ENCODE peak calls at places on chromosomes 7 and 10, in nine cellular contexts. One of them, this sample, is unnamed.

GRCh38 chr7:68511281-68511680 is 1087.0 kb upstream of the AUTS2 start:
- DNase-seq in HCT116: no peak
- DNase-seq in hepatocyte: no peak
- DNase-seq in neural progenitor cell: peak; percentile 87
- DNase-seq in OCI-LY7: no peak
- DNase-seq in GM23248: no peak
- DNase-seq in SK-N-SH: peak; percentile 59
- DNase-seq in PC-3: no peak
- DNase-seq in MM.1S: no peak
- DNase-seq in this sample: no peak

GRCh38 chr7:11648980-11649379 is 183.0 kb downstream of the THSD7A start:
- DNase-seq in HCT116: no peak
- DNase-seq in hepatocyte: no peak
- DNase-seq in neural progenitor cell: no peak
- DNase-seq in OCI-LY7: no peak
- DNase-seq in GM23248: no peak
- DNase-seq in SK-N-SH: no peak
- DNase-seq in PC-3: no peak
- DNase-seq in MM.1S: no peak
- DNase-seq in this sample: no peak

GRCh38 chr7:99997545-99998137 is 17.8 kb upstream of the ZKSCAN1 start:
- DNase-seq in HCT116: no peak
- DNase-seq in hepatocyte: peak; percentile 59
- DNase-seq in neural progenitor cell: peak; percentile 40
- DNase-seq in OCI-LY7: no peak
- DNase-seq in GM23248: peak; percentile 54
- DNase-seq in SK-N-SH: peak; percentile 82
- DNase-seq in PC-3: no peak
- DNase-seq in MM.1S: peak; percentile 10
- DNase-seq in this sample: peak; percentile 76

GRCh38 chr10:37490266-37490665 is 364.9 kb downstream of the ANKRD30A start:
- DNase-seq in HCT116: no peak
- DNase-seq in hepatocyte: no peak
- DNase-seq in neural progenitor cell: no peak
- DNase-seq in OCI-LY7: no peak
- DNase-seq in GM23248: no peak
- DNase-seq in SK-N-SH: no peak
- DNase-seq in PC-3: peak; percentile 67
- DNase-seq in MM.1S: no peak
- DNase-seq in this sample: no peak

GRCh38 chr10:93435621-93436385 is 46.3 kb downstream of the MYOF start:
- DNase-seq in HCT116: no peak
- DNase-seq in hepatocyte: peak; percentile 44
- DNase-seq in neural progenitor cell: peak; percentile 83
- DNase-seq in OCI-LY7: no peak
- DNase-seq in GM23248: peak; percentile 55
- DNase-seq in SK-N-SH: no peak
- DNase-seq in PC-3: no peak
- DNase-seq in MM.1S: no peak
- DNase-seq in this sample: peak; percentile 79

GRCh38 chr10:12165992-12166775 is 29.5 kb downstream of the NUDT5 start:
- DNase-seq in HCT116: no peak
- DNase-seq in hepatocyte: no peak
- DNase-seq in neural progenitor cell: no peak
- DNase-seq in OCI-LY7: no peak
- DNase-seq in GM23248: no peak
- DNase-seq in SK-N-SH: peak; percentile 71
- DNase-seq in PC-3: no peak
- DNase-seq in MM.1S: no peak
- DNase-seq in this sample: no peak

GRCh38 chr10:80081026-80081425 is 2.6 kb downstream of the TMEM254 start:
- DNase-seq in HCT116: no peak
- DNase-seq in hepatocyte: no peak
- DNase-seq in neural progenitor cell: peak; percentile 3
- DNase-seq in OCI-LY7: no peak
- DNase-seq in GM23248: no peak
- DNase-seq in SK-N-SH: no peak
- DNase-seq in PC-3: no peak
- DNase-seq in MM.1S: no peak
- DNase-seq in this sample: no peak

GRCh38 chr10:36324831-36325230 is 682.7 kb upstream of the FZD8 start:
- DNase-seq in HCT116: no peak
- DNase-seq in hepatocyte: no peak
- DNase-seq in neural progenitor cell: no peak
- DNase-seq in OCI-LY7: no peak
- DNase-seq in GM23248: no peak
- DNase-seq in SK-N-SH: no peak
- DNase-seq in PC-3: peak; percentile 89
- DNase-seq in MM.1S: no peak
- DNase-seq in this sample: no peak

GRCh38 chr10:125797999-125798662 is 22.5 kb upstream of the MMP21 start:
- DNase-seq in HCT116: no peak
- DNase-seq in hepatocyte: no peak
- DNase-seq in neural progenitor cell: no peak
- DNase-seq in OCI-LY7: peak; percentile 23
- DNase-seq in GM23248: no peak
- DNase-seq in SK-N-SH: no peak
- DNase-seq in PC-3: no peak
- DNase-seq in MM.1S: peak; percentile 28
- DNase-seq in this sample: no peak

GRCh38 chr7:50348469-50349162 is 44.1 kb downstream of the IKZF1 start:
- DNase-seq in HCT116: no peak
- DNase-seq in hepatocyte: no peak
- DNase-seq in neural progenitor cell: no peak
- DNase-seq in OCI-LY7: no peak
- DNase-seq in GM23248: no peak
- DNase-seq in SK-N-SH: no peak
- DNase-seq in PC-3: no peak
- DNase-seq in MM.1S: no peak
- DNase-seq in this sample: no peak

GRCh38 chr7:19378340-19378704 is 233.1 kb upstream of the FERD3L start:
- DNase-seq in HCT116: no peak
- DNase-seq in hepatocyte: no peak
- DNase-seq in neural progenitor cell: no peak
- DNase-seq in OCI-LY7: no peak
- DNase-seq in GM23248: no peak
- DNase-seq in SK-N-SH: no peak
- DNase-seq in PC-3: no peak
- DNase-seq in MM.1S: no peak
- DNase-seq in this sample: no peak

GRCh38 chr10:24721254-24722106 is 2.2 kb downstream of the ARHGAP21 start:
- DNase-seq in HCT116: no peak
- DNase-seq in hepatocyte: peak; percentile 47
- DNase-seq in neural progenitor cell: peak; percentile 54
- DNase-seq in OCI-LY7: no peak
- DNase-seq in GM23248: peak; percentile 53
- DNase-seq in SK-N-SH: peak; percentile 34
- DNase-seq in PC-3: peak; percentile 38
- DNase-seq in MM.1S: no peak
- DNase-seq in this sample: peak; percentile 59

GRCh38 chr7:95881597-95881996 is 109.2 kb downstream of the DYNC1I1 start:
- DNase-seq in HCT116: no peak
- DNase-seq in hepatocyte: no peak
- DNase-seq in neural progenitor cell: no peak
- DNase-seq in OCI-LY7: no peak
- DNase-seq in GM23248: no peak
- DNase-seq in SK-N-SH: peak; percentile 36
- DNase-seq in PC-3: no peak
- DNase-seq in MM.1S: no peak
- DNase-seq in this sample: no peak

GRCh38 chr7:81499262-81500116 is 270.4 kb downstream of the HGF start:
- DNase-seq in HCT116: peak; percentile 81
- DNase-seq in hepatocyte: peak; percentile 76
- DNase-seq in neural progenitor cell: peak; percentile 76
- DNase-seq in OCI-LY7: peak; percentile 66
- DNase-seq in GM23248: peak; percentile 82
- DNase-seq in SK-N-SH: peak; percentile 47
- DNase-seq in PC-3: peak; percentile 84
- DNase-seq in MM.1S: peak; percentile 70
- DNase-seq in this sample: peak; percentile 87

GRCh38 chr10:124057580-124057979 is 35.8 kb downstream of the CHST15 start:
- DNase-seq in HCT116: no peak
- DNase-seq in hepatocyte: no peak
- DNase-seq in neural progenitor cell: no peak
- DNase-seq in OCI-LY7: no peak
- DNase-seq in GM23248: no peak
- DNase-seq in SK-N-SH: peak; percentile 75
- DNase-seq in PC-3: no peak
- DNase-seq in MM.1S: no peak
- DNase-seq in this sample: no peak

GRCh38 chr7:142384508-142384922 is 126.7 kb upstream of the PRSS58 start:
- DNase-seq in HCT116: no peak
- DNase-seq in hepatocyte: no peak
- DNase-seq in neural progenitor cell: no peak
- DNase-seq in OCI-LY7: no peak
- DNase-seq in GM23248: peak; percentile 91
- DNase-seq in SK-N-SH: no peak
- DNase-seq in PC-3: peak; percentile 90
- DNase-seq in MM.1S: no peak
- DNase-seq in this sample: no peak

GRCh38 chr7:43135129-43135528 is 22.7 kb downstream of the HECW1 start:
- DNase-seq in HCT116: peak; percentile 48
- DNase-seq in hepatocyte: no peak
- DNase-seq in neural progenitor cell: no peak
- DNase-seq in OCI-LY7: no peak
- DNase-seq in GM23248: peak; percentile 30
- DNase-seq in SK-N-SH: no peak
- DNase-seq in PC-3: peak; percentile 64
- DNase-seq in MM.1S: no peak
- DNase-seq in this sample: peak; percentile 82

GRCh38 chr10:87092861-87093460 is 1.7 kb downstream of the GLUD1 start:
- DNase-seq in HCT116: no peak
- DNase-seq in hepatocyte: peak; percentile 74
- DNase-seq in neural progenitor cell: peak; percentile 89
- DNase-seq in OCI-LY7: peak; percentile 54
- DNase-seq in GM23248: peak; percentile 73
- DNase-seq in SK-N-SH: no peak
- DNase-seq in PC-3: peak; percentile 75
- DNase-seq in MM.1S: peak; percentile 82
- DNase-seq in this sample: peak; percentile 97

GRCh38 chr7:121084256-121084655 is 95.7 kb downstream of the CPED1 start:
- DNase-seq in HCT116: no peak
- DNase-seq in hepatocyte: no peak
- DNase-seq in neural progenitor cell: no peak
- DNase-seq in OCI-LY7: no peak
- DNase-seq in GM23248: peak; percentile 48
- DNase-seq in SK-N-SH: no peak
- DNase-seq in PC-3: no peak
- DNase-seq in MM.1S: no peak
- DNase-seq in this sample: no peak
- TF ChIP-seq EZH2phosphoT487 in HCT116: no peak
- TF ChIP-seq EZH2phosphoT487 in hepatocyte: no peak
- TF ChIP-seq EZH2phosphoT487 in neural progenitor cell: no peak
- TF ChIP-seq EZH2phosphoT487 in OCI-LY7: no peak
- TF ChIP-seq EZH2phosphoT487 in GM23248: no peak
- TF ChIP-seq EZH2phosphoT487 in SK-N-SH: no peak
- TF ChIP-seq EZH2phosphoT487 in PC-3: no peak
- TF ChIP-seq EZH2phosphoT487 in MM.1S: no peak
- TF ChIP-seq EZH2phosphoT487 in this sample: no peak

GRCh38 chr7:39566056-39566921 is at the start of gene YAE1:
- DNase-seq in HCT116: peak; percentile 57
- DNase-seq in hepatocyte: peak; percentile 86
- DNase-seq in neural progenitor cell: peak; percentile 90
- DNase-seq in OCI-LY7: peak; percentile 86
- DNase-seq in GM23248: peak; percentile 90
- DNase-seq in SK-N-SH: peak; percentile 98
- DNase-seq in PC-3: peak; percentile 63
- DNase-seq in MM.1S: peak; percentile 83
- DNase-seq in this sample: peak; percentile 89
- TF ChIP-seq EZH2phosphoT487 in HCT116: no peak
- TF ChIP-seq EZH2phosphoT487 in hepatocyte: no peak
- TF ChIP-seq EZH2phosphoT487 in neural progenitor cell: no peak
- TF ChIP-seq EZH2phosphoT487 in OCI-LY7: no peak
- TF ChIP-seq EZH2phosphoT487 in GM23248: no peak
- TF ChIP-seq EZH2phosphoT487 in SK-N-SH: no peak
- TF ChIP-seq EZH2phosphoT487 in PC-3: no peak
- TF ChIP-seq EZH2phosphoT487 in MM.1S: no peak
- TF ChIP-seq EZH2phosphoT487 in this sample: no peak

GRCh38 chr10:61336831-61337230 is 116.3 kb downstream of the TMEM26 start:
- DNase-seq in HCT116: no peak
- DNase-seq in hepatocyte: no peak
- DNase-seq in neural progenitor cell: no peak
- DNase-seq in OCI-LY7: no peak
- DNase-seq in GM23248: no peak
- DNase-seq in SK-N-SH: no peak
- DNase-seq in PC-3: no peak
- DNase-seq in MM.1S: no peak
- DNase-seq in this sample: no peak

GRCh38 chr10:61335359-61335758 is 117.8 kb downstream of the TMEM26 start:
- DNase-seq in HCT116: no peak
- DNase-seq in hepatocyte: no peak
- DNase-seq in neural progenitor cell: no peak
- DNase-seq in OCI-LY7: no peak
- DNase-seq in GM23248: no peak
- DNase-seq in SK-N-SH: no peak
- DNase-seq in PC-3: no peak
- DNase-seq in MM.1S: no peak
- DNase-seq in this sample: no peak

GRCh38 chr10:61330669-61331068 is 122.5 kb downstream of the TMEM26 start:
- DNase-seq in HCT116: no peak
- DNase-seq in hepatocyte: no peak
- DNase-seq in neural progenitor cell: no peak
- DNase-seq in OCI-LY7: no peak
- DNase-seq in GM23248: no peak
- DNase-seq in SK-N-SH: no peak
- DNase-seq in PC-3: no peak
- DNase-seq in MM.1S: no peak
- DNase-seq in this sample: no peak

GRCh38 chr10:61329854-61330253 is 123.3 kb downstream of the TMEM26 start:
- DNase-seq in HCT116: no peak
- DNase-seq in hepatocyte: no peak
- DNase-seq in neural progenitor cell: no peak
- DNase-seq in OCI-LY7: no peak
- DNase-seq in GM23248: no peak
- DNase-seq in SK-N-SH: no peak
- DNase-seq in PC-3: no peak
- DNase-seq in MM.1S: no peak
- DNase-seq in this sample: no peak

GRCh38 chr10:61332506-61332905 is 120.7 kb downstream of the TMEM26 start:
- DNase-seq in HCT116: no peak
- DNase-seq in hepatocyte: peak; percentile 14
- DNase-seq in neural progenitor cell: no peak
- DNase-seq in OCI-LY7: no peak
- DNase-seq in GM23248: no peak
- DNase-seq in SK-N-SH: no peak
- DNase-seq in PC-3: peak; percentile 43
- DNase-seq in MM.1S: no peak
- DNase-seq in this sample: no peak
- TF ChIP-seq EZH2phosphoT487 in HCT116: no peak
- TF ChIP-seq EZH2phosphoT487 in hepatocyte: no peak
- TF ChIP-seq EZH2phosphoT487 in neural progenitor cell: no peak
- TF ChIP-seq EZH2phosphoT487 in OCI-LY7: no peak
- TF ChIP-seq EZH2phosphoT487 in GM23248: no peak
- TF ChIP-seq EZH2phosphoT487 in SK-N-SH: no peak
- TF ChIP-seq EZH2phosphoT487 in PC-3: no peak
- TF ChIP-seq EZH2phosphoT487 in MM.1S: no peak
- TF ChIP-seq EZH2phosphoT487 in this sample: no peak

DNA sequence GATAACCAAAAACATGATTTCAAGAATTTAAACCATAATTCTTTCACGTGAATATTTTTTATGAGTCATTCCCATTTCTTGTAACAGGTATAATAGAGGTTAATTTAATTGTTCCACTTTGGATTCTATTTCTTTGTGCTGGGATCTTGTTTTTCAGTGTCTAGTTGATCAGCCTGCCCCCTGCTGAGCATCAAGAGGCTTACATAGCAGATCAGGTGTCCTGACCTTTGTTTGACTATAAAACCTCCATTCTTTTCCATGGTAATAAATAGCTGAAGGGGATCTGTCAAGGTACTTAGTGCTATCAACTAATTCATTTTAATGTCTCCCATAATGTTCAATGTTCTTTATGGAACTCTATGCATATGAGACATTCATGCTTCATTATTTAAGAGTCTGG is 4.9 kb downstream of the COL17A1 start:
- DNase-seq in HCT116: peak; percentile 59
- DNase-seq in hepatocyte: peak; percentile 50
- DNase-seq in neural progenitor cell: peak; percentile 83
- DNase-seq in OCI-LY7: peak; percentile 39
- DNase-seq in GM23248: peak; percentile 54
- DNase-seq in SK-N-SH: peak; percentile 35
- DNase-seq in PC-3: peak; percentile 38
- DNase-seq in MM.1S: peak; percentile 42
- DNase-seq in this sample: peak; percentile 67
- TF ChIP-seq EZH2phosphoT487 in HCT116: no peak
- TF ChIP-seq EZH2phosphoT487 in hepatocyte: no peak
- TF ChIP-seq EZH2phosphoT487 in neural progenitor cell: peak; percentile 49
- TF ChIP-seq EZH2phosphoT487 in OCI-LY7: no peak
- TF ChIP-seq EZH2phosphoT487 in GM23248: no peak
- TF ChIP-seq EZH2phosphoT487 in SK-N-SH: no peak
- TF ChIP-seq EZH2phosphoT487 in PC-3: no peak
- TF ChIP-seq EZH2phosphoT487 in MM.1S: no peak
- TF ChIP-seq EZH2phosphoT487 in this sample: no peak